ENCODE peak calls at places on chromosomes 13 and 19, in nine cellular contexts. One of them, this sample, is unnamed.

GRCh38 chr19:11505032-11505503 is 571 bp downstream of the ZNF653 start:
- DNase-seq in tibial artery: peak; percentile 96
- DNase-seq in C1 segment of cervical spinal cord: peak; percentile 75
- DNase-seq in nucleus accumbens: peak; percentile 94
- DNase-seq in H9: peak; percentile 99
- DNase-seq in NCI-H510A treated with DMSO at 0.1 percent for 48 hours: peak; percentile 93
- DNase-seq in HEK293T: peak; percentile 95
- DNase-seq in hypothalamus: peak; percentile 96
- DNase-seq in amniotic stem cell: peak; percentile 89
- DNase-seq in this sample: peak; percentile 85

GRCh38 chr19:48614436-48615144 is at the start of gene FAM83E:
- DNase-seq in tibial artery: no peak
- DNase-seq in C1 segment of cervical spinal cord: no peak
- DNase-seq in nucleus accumbens: no peak
- DNase-seq in H9: peak; percentile 77
- DNase-seq in NCI-H510A treated with DMSO at 0.1 percent for 48 hours: peak; percentile 76
- DNase-seq in HEK293T: peak; percentile 39
- DNase-seq in hypothalamus: no peak
- DNase-seq in amniotic stem cell: no peak
- DNase-seq in this sample: no peak

GRCh38 chr19:52343548-52343947 is 7.5 kb downstream of the ZNF610 start:
- DNase-seq in tibial artery: peak; percentile 25
- DNase-seq in C1 segment of cervical spinal cord: peak; percentile 8
- DNase-seq in nucleus accumbens: peak; percentile 32
- DNase-seq in H9: peak; percentile 85
- DNase-seq in NCI-H510A treated with DMSO at 0.1 percent for 48 hours: no peak
- DNase-seq in HEK293T: peak; percentile 51
- DNase-seq in hypothalamus: peak; percentile 16
- DNase-seq in amniotic stem cell: no peak
- DNase-seq in this sample: peak; percentile 57

GRCh38 chr19:44796701-44797115 is 12.2 kb upstream of the BCAM start:
- DNase-seq in tibial artery: no peak
- DNase-seq in C1 segment of cervical spinal cord: no peak
- DNase-seq in nucleus accumbens: no peak
- DNase-seq in H9: peak; percentile 55
- DNase-seq in NCI-H510A treated with DMSO at 0.1 percent for 48 hours: peak; percentile 78
- DNase-seq in HEK293T: no peak
- DNase-seq in hypothalamus: no peak
- DNase-seq in amniotic stem cell: no peak
- DNase-seq in this sample: no peak

GRCh38 chr19:58305932-58306323 is 751 bp downstream of the ERVK3-1 start:
- DNase-seq in tibial artery: no peak
- DNase-seq in C1 segment of cervical spinal cord: no peak
- DNase-seq in nucleus accumbens: no peak
- DNase-seq in H9: no peak
- DNase-seq in NCI-H510A treated with DMSO at 0.1 percent for 48 hours: no peak
- DNase-seq in HEK293T: no peak
- DNase-seq in hypothalamus: no peak
- DNase-seq in amniotic stem cell: no peak
- DNase-seq in this sample: no peak

GRCh38 chr13:110565296-110565695 is 3.8 kb upstream of the RAB20 start:
- DNase-seq in tibial artery: no peak
- DNase-seq in C1 segment of cervical spinal cord: no peak
- DNase-seq in nucleus accumbens: no peak
- DNase-seq in H9: no peak
- DNase-seq in NCI-H510A treated with DMSO at 0.1 percent for 48 hours: peak; percentile 21
- DNase-seq in HEK293T: peak; percentile 10
- DNase-seq in hypothalamus: no peak
- DNase-seq in amniotic stem cell: no peak
- DNase-seq in this sample: no peak

GRCh38 chr13:24503376-24503690 is 9.2 kb downstream of the PARP4 start:
- DNase-seq in tibial artery: no peak
- DNase-seq in C1 segment of cervical spinal cord: no peak
- DNase-seq in nucleus accumbens: no peak
- DNase-seq in H9: no peak
- DNase-seq in NCI-H510A treated with DMSO at 0.1 percent for 48 hours: no peak
- DNase-seq in HEK293T: no peak
- DNase-seq in hypothalamus: no peak
- DNase-seq in amniotic stem cell: no peak
- DNase-seq in this sample: no peak

GRCh38 chr19:54434112-54434861 is 14.7 kb upstream of the LENG8 start:
- DNase-seq in tibial artery: no peak
- DNase-seq in C1 segment of cervical spinal cord: peak; percentile 32
- DNase-seq in nucleus accumbens: peak; percentile 59
- DNase-seq in H9: no peak
- DNase-seq in NCI-H510A treated with DMSO at 0.1 percent for 48 hours: no peak
- DNase-seq in HEK293T: no peak
- DNase-seq in hypothalamus: no peak
- DNase-seq in amniotic stem cell: no peak
- DNase-seq in this sample: no peak

GRCh38 chr19:48795055-48795854 is 15.6 kb downstream of the BCAT2 start:
- DNase-seq in tibial artery: peak; percentile 95
- DNase-seq in C1 segment of cervical spinal cord: peak; percentile 87
- DNase-seq in nucleus accumbens: peak; percentile 94
- DNase-seq in H9: peak; percentile 94
- DNase-seq in NCI-H510A treated with DMSO at 0.1 percent for 48 hours: peak; percentile 96
- DNase-seq in HEK293T: peak; percentile 92
- DNase-seq in hypothalamus: peak; percentile 95
- DNase-seq in amniotic stem cell: peak; percentile 83
- DNase-seq in this sample: peak; percentile 84

GRCh38 chr13:100825551-100825950 is 151.0 kb upstream of the TMTC4 start:
- DNase-seq in tibial artery: no peak
- DNase-seq in C1 segment of cervical spinal cord: no peak
- DNase-seq in nucleus accumbens: no peak
- DNase-seq in H9: no peak
- DNase-seq in NCI-H510A treated with DMSO at 0.1 percent for 48 hours: no peak
- DNase-seq in HEK293T: no peak
- DNase-seq in hypothalamus: no peak
- DNase-seq in amniotic stem cell: no peak
- DNase-seq in this sample: no peak

GRCh38 chr13:48493851-48494250 is 39.0 kb downstream of the RCBTB2 start:
- DNase-seq in tibial artery: no peak
- DNase-seq in C1 segment of cervical spinal cord: peak; percentile 37
- DNase-seq in nucleus accumbens: no peak
- DNase-seq in H9: no peak
- DNase-seq in NCI-H510A treated with DMSO at 0.1 percent for 48 hours: no peak
- DNase-seq in HEK293T: no peak
- DNase-seq in hypothalamus: peak; percentile 19
- DNase-seq in amniotic stem cell: no peak
- DNase-seq in this sample: no peak

GRCh38 chr19:34430738-34431625 is 2.8 kb downstream of the UBA2 start:
- DNase-seq in tibial artery: no peak
- DNase-seq in C1 segment of cervical spinal cord: no peak
- DNase-seq in nucleus accumbens: no peak
- DNase-seq in H9: no peak
- DNase-seq in NCI-H510A treated with DMSO at 0.1 percent for 48 hours: no peak
- DNase-seq in HEK293T: peak; percentile 63
- DNase-seq in hypothalamus: no peak
- DNase-seq in amniotic stem cell: no peak
- DNase-seq in this sample: no peak

GRCh38 chr13:110387451-110388140 is 80.5 kb downstream of the COL4A2 start:
- DNase-seq in tibial artery: peak; percentile 60
- DNase-seq in C1 segment of cervical spinal cord: no peak
- DNase-seq in nucleus accumbens: no peak
- DNase-seq in H9: peak; percentile 73
- DNase-seq in NCI-H510A treated with DMSO at 0.1 percent for 48 hours: no peak
- DNase-seq in HEK293T: no peak
- DNase-seq in hypothalamus: no peak
- DNase-seq in amniotic stem cell: no peak
- DNase-seq in this sample: no peak

GRCh38 chr13:42478531-42479156 is 95.3 kb upstream of the TNFSF11 start:
- DNase-seq in tibial artery: no peak
- DNase-seq in C1 segment of cervical spinal cord: no peak
- DNase-seq in nucleus accumbens: no peak
- DNase-seq in H9: no peak
- DNase-seq in NCI-H510A treated with DMSO at 0.1 percent for 48 hours: no peak
- DNase-seq in HEK293T: peak; percentile 15
- DNase-seq in hypothalamus: no peak
- DNase-seq in amniotic stem cell: no peak
- DNase-seq in this sample: no peak

GRCh38 chr13:72304121-72304745 is 423.2 kb downstream of the MZT1 start:
- DNase-seq in tibial artery: no peak
- DNase-seq in C1 segment of cervical spinal cord: no peak
- DNase-seq in nucleus accumbens: no peak
- DNase-seq in H9: no peak
- DNase-seq in NCI-H510A treated with DMSO at 0.1 percent for 48 hours: no peak
- DNase-seq in HEK293T: no peak
- DNase-seq in hypothalamus: no peak
- DNase-seq in amniotic stem cell: no peak
- DNase-seq in this sample: no peak

GRCh38 chr19:46356670-46357055 is 9.8 kb downstream of the PPP5C start:
- DNase-seq in tibial artery: no peak
- DNase-seq in C1 segment of cervical spinal cord: no peak
- DNase-seq in nucleus accumbens: no peak
- DNase-seq in H9: no peak
- DNase-seq in NCI-H510A treated with DMSO at 0.1 percent for 48 hours: no peak
- DNase-seq in HEK293T: no peak
- DNase-seq in hypothalamus: no peak
- DNase-seq in amniotic stem cell: no peak
- DNase-seq in this sample: no peak

GRCh38 chr19:54320271-54320670 is 7.3 kb upstream of the LILRA5 start:
- DNase-seq in tibial artery: no peak
- DNase-seq in C1 segment of cervical spinal cord: no peak
- DNase-seq in nucleus accumbens: no peak
- DNase-seq in H9: no peak
- DNase-seq in NCI-H510A treated with DMSO at 0.1 percent for 48 hours: no peak
- DNase-seq in HEK293T: no peak
- DNase-seq in hypothalamus: no peak
- DNase-seq in amniotic stem cell: no peak
- DNase-seq in this sample: no peak

GRCh38 chr19:12133069-12133468 is 7.1 kb downstream of the ZNF20 start:
- DNase-seq in tibial artery: no peak
- DNase-seq in C1 segment of cervical spinal cord: no peak
- DNase-seq in nucleus accumbens: no peak
- DNase-seq in H9: no peak
- DNase-seq in NCI-H510A treated with DMSO at 0.1 percent for 48 hours: no peak
- DNase-seq in HEK293T: no peak
- DNase-seq in hypothalamus: no peak
- DNase-seq in amniotic stem cell: no peak
- DNase-seq in this sample: no peak

GRCh38 chr19:38218204-38218603 is 5.8 kb downstream of the DPF1 start:
- DNase-seq in tibial artery: no peak
- DNase-seq in C1 segment of cervical spinal cord: no peak
- DNase-seq in nucleus accumbens: no peak
- DNase-seq in H9: no peak
- DNase-seq in NCI-H510A treated with DMSO at 0.1 percent for 48 hours: no peak
- DNase-seq in HEK293T: no peak
- DNase-seq in hypothalamus: no peak
- DNase-seq in amniotic stem cell: no peak
- DNase-seq in this sample: no peak

GRCh38 chr13:45370922-45371406 is 30.0 kb upstream of the TPT1 start:
- DNase-seq in tibial artery: peak; percentile 64
- DNase-seq in C1 segment of cervical spinal cord: peak; percentile 28
- DNase-seq in nucleus accumbens: peak; percentile 52
- DNase-seq in H9: peak; percentile 90
- DNase-seq in NCI-H510A treated with DMSO at 0.1 percent for 48 hours: no peak
- DNase-seq in HEK293T: peak; percentile 59
- DNase-seq in hypothalamus: peak; percentile 55
- DNase-seq in amniotic stem cell: peak; percentile 45
- DNase-seq in this sample: peak; percentile 70

GRCh38 chr13:54175470-54175869 is 1146.9 kb downstream of the OLFM4 start:
- DNase-seq in tibial artery: no peak
- DNase-seq in C1 segment of cervical spinal cord: no peak
- DNase-seq in nucleus accumbens: no peak
- DNase-seq in H9: no peak
- DNase-seq in NCI-H510A treated with DMSO at 0.1 percent for 48 hours: no peak
- DNase-seq in HEK293T: no peak
- DNase-seq in hypothalamus: no peak
- DNase-seq in amniotic stem cell: no peak
- DNase-seq in this sample: no peak

GRCh38 chr19:1944916-1945561 is 4.1 kb downstream of the CSNK1G2 start:
- DNase-seq in tibial artery: no peak
- DNase-seq in C1 segment of cervical spinal cord: no peak
- DNase-seq in nucleus accumbens: no peak
- DNase-seq in H9: no peak
- DNase-seq in NCI-H510A treated with DMSO at 0.1 percent for 48 hours: no peak
- DNase-seq in HEK293T: no peak
- DNase-seq in hypothalamus: no peak
- DNase-seq in amniotic stem cell: no peak
- DNase-seq in this sample: no peak

GRCh38 chr19:10769533-10770491 is 51.9 kb downstream of the DNM2 start:
- DNase-seq in tibial artery: peak; percentile 68
- DNase-seq in C1 segment of cervical spinal cord: peak; percentile 62
- DNase-seq in nucleus accumbens: peak; percentile 77
- DNase-seq in H9: no peak
- DNase-seq in NCI-H510A treated with DMSO at 0.1 percent for 48 hours: no peak
- DNase-seq in HEK293T: no peak
- DNase-seq in hypothalamus: peak; percentile 83
- DNase-seq in amniotic stem cell: no peak
- DNase-seq in this sample: no peak

GRCh38 chr19:33905937-33906577 is 109.4 kb downstream of the KCTD15 start:
- DNase-seq in tibial artery: peak; percentile 34
- DNase-seq in C1 segment of cervical spinal cord: no peak
- DNase-seq in nucleus accumbens: no peak
- DNase-seq in H9: peak; percentile 87
- DNase-seq in NCI-H510A treated with DMSO at 0.1 percent for 48 hours: no peak
- DNase-seq in HEK293T: no peak
- DNase-seq in hypothalamus: no peak
- DNase-seq in amniotic stem cell: no peak
- DNase-seq in this sample: peak; percentile 18

GRCh38 chr13:91017031-91017668 is 330.3 kb upstream of the MIR17HG start:
- DNase-seq in tibial artery: no peak
- DNase-seq in C1 segment of cervical spinal cord: peak; percentile 19
- DNase-seq in nucleus accumbens: peak; percentile 2
- DNase-seq in H9: peak; percentile 62
- DNase-seq in NCI-H510A treated with DMSO at 0.1 percent for 48 hours: peak; percentile 67
- DNase-seq in HEK293T: peak; percentile 89
- DNase-seq in hypothalamus: peak; percentile 21
- DNase-seq in amniotic stem cell: no peak
- DNase-seq in this sample: peak; percentile 44

GRCh38 chr13:52707375-52707774 is 32.2 kb downstream of the CNMD start:
- DNase-seq in tibial artery: no peak
- DNase-seq in C1 segment of cervical spinal cord: no peak
- DNase-seq in nucleus accumbens: no peak
- DNase-seq in H9: no peak
- DNase-seq in NCI-H510A treated with DMSO at 0.1 percent for 48 hours: peak; percentile 6
- DNase-seq in HEK293T: peak; percentile 26
- DNase-seq in hypothalamus: no peak
- DNase-seq in amniotic stem cell: no peak
- DNase-seq in this sample: no peak

GRCh38 chr13:47545206-47545605 is 455.9 kb downstream of the SUCLA2 start:
- DNase-seq in tibial artery: no peak
- DNase-seq in C1 segment of cervical spinal cord: no peak
- DNase-seq in nucleus accumbens: no peak
- DNase-seq in H9: no peak
- DNase-seq in NCI-H510A treated with DMSO at 0.1 percent for 48 hours: no peak
- DNase-seq in HEK293T: no peak
- DNase-seq in hypothalamus: no peak
- DNase-seq in amniotic stem cell: no peak
- DNase-seq in this sample: no peak

GRCh38 chr19:32708457-32708856 is 11.1 kb upstream of the TDRD12 start:
- DNase-seq in tibial artery: no peak
- DNase-seq in C1 segment of cervical spinal cord: no peak
- DNase-seq in nucleus accumbens: no peak
- DNase-seq in H9: no peak
- DNase-seq in NCI-H510A treated with DMSO at 0.1 percent for 48 hours: no peak
- DNase-seq in HEK293T: no peak
- DNase-seq in hypothalamus: no peak
- DNase-seq in amniotic stem cell: no peak
- DNase-seq in this sample: no peak

GRCh38 chr13:66040506-66040905 is 1189.6 kb downstream of the PCDH9 start:
- DNase-seq in tibial artery: no peak
- DNase-seq in C1 segment of cervical spinal cord: no peak
- DNase-seq in nucleus accumbens: no peak
- DNase-seq in H9: no peak
- DNase-seq in NCI-H510A treated with DMSO at 0.1 percent for 48 hours: no peak
- DNase-seq in HEK293T: no peak
- DNase-seq in hypothalamus: no peak
- DNase-seq in amniotic stem cell: no peak
- DNase-seq in this sample: no peak

GRCh38 chr13:19567820-19568534 is 6.6 kb upstream of the TPTE2 start:
- DNase-seq in tibial artery: no peak
- DNase-seq in C1 segment of cervical spinal cord: no peak
- DNase-seq in nucleus accumbens: no peak
- DNase-seq in H9: no peak
- DNase-seq in NCI-H510A treated with DMSO at 0.1 percent for 48 hours: no peak
- DNase-seq in HEK293T: no peak
- DNase-seq in hypothalamus: no peak
- DNase-seq in amniotic stem cell: no peak
- DNase-seq in this sample: no peak

GRCh38 chr19:44303976-44304568 is 753 bp downstream of the ZNF235 start:
- DNase-seq in tibial artery: no peak
- DNase-seq in C1 segment of cervical spinal cord: no peak
- DNase-seq in nucleus accumbens: peak; percentile 36
- DNase-seq in H9: no peak
- DNase-seq in NCI-H510A treated with DMSO at 0.1 percent for 48 hours: peak; percentile 27
- DNase-seq in HEK293T: peak; percentile 9
- DNase-seq in hypothalamus: no peak
- DNase-seq in amniotic stem cell: peak; percentile 25
- DNase-seq in this sample: no peak